ENCODE peak calls at places on chromosomes 12 and 14, in six cellular contexts. X is A549, Z is omental fat pad, L is psoas muscle, O is fibroblast of mammary gland, B is Calu3. V is an unnamed sample.

GRCh38 chr12:12249216-12250050 is 17.4 kb downstream of the LRP6 start:
- DNase-seq in Z (no peak), O (no peak), L (no peak), X (no peak), B (no peak), V (no peak)

GRCh38 chr12:42130670-42131402 is 13.8 kb downstream of the GXYLT1 start:
- DNase-seq in X (no peak), L (peak), O (peak), B (no peak), Z (no peak), V (no peak)

GRCh38 chr12:79409562-79409961 is 281.2 kb downstream of the PAWR start:
- DNase-seq in Z (no peak), O (peak), B (no peak), L (no peak), X (no peak), V (no peak)

GRCh38 chr12:51049525-51049924 is 1.4 kb downstream of the LETMD1 start:
- DNase-seq in B (no peak), O (no peak), L (no peak), Z (no peak), X (no peak), V (no peak)

GRCh38 chr14:51507556-51508511 is 143.9 kb upstream of the FRMD6 start:
- DNase-seq in O (peak), X (no peak), Z (no peak), B (no peak), L (peak), V (no peak)

GRCh38 chr12:29961231-29961630 is 177.5 kb upstream of the TMTC1 start:
- DNase-seq in O (peak), Z (no peak), X (no peak), L (no peak), B (no peak), V (no peak)

GRCh38 chr12:897386-897785 is 52.1 kb downstream of the RAD52 start:
- DNase-seq in O (no peak), L (no peak), B (no peak), X (no peak), Z (no peak), V (no peak)

GRCh38 chr12:132398386-132398991 is 69.1 kb upstream of the GALNT9 start:
- DNase-seq in X (no peak), L (peak), Z (no peak), B (no peak), O (no peak), V (no peak)

GRCh38 chr12:50764116-50764860 is 387 bp downstream of the ATF1 start:
- DNase-seq in Z (peak), O (peak), B (peak), L (peak), X (peak), V (peak)

GRCh38 chr14:103533137-103533998 is 4.4 kb downstream of the TRMT61A start:
- DNase-seq in X (no peak), B (no peak), L (no peak), Z (no peak), O (no peak), V (no peak)

GRCh38 chr12:50246873-50247612 is 36.3 kb downstream of the LIMA1 start:
- DNase-seq in L (peak), O (peak), B (peak), Z (peak), X (peak), V (no peak)

GRCh38 chr12:77062846-77063461 is 2.4 kb downstream of the E2F7 start:
- DNase-seq in O (no peak), B (peak), X (no peak), L (no peak), Z (no peak), V (no peak)

GRCh38 chr14:54776361-54777001 is 126.1 kb downstream of the GCH1 start:
- DNase-seq in Z (no peak), O (peak), B (peak), L (peak), X (no peak), V (peak)

GRCh38 chr14:91415794-91416743 is 1.6 kb downstream of the CCDC88C start:
- DNase-seq in O (no peak), L (no peak), B (no peak), X (no peak), Z (no peak), V (peak)

GRCh38 chr12:126030573-126030972 is 965.3 kb downstream of the AACS start:
- DNase-seq in L (no peak), Z (no peak), O (no peak), X (no peak), B (no peak), V (no peak)

GRCh38 chr12:130013771-130014484 is 110.1 kb upstream of the TMEM132D start:
- DNase-seq in Z (no peak), B (peak), O (peak), X (peak), L (no peak), V (peak)

GRCh38 chr14:72913809-72914208 is 12.5 kb upstream of the DCAF4 start:
- DNase-seq in O (no peak), B (no peak), X (no peak), Z (no peak), L (no peak), V (no peak)

GRCh38 chr12:108565976-108566375 is 3.6 kb downstream of the ISCU start:
- DNase-seq in L (peak), Z (peak), O (peak), B (peak), X (peak), V (no peak)

GRCh38 chr12:25249951-25250738 is 584 bp downstream of the KRAS start:
- DNase-seq in L (peak), O (peak), X (peak), Z (no peak), B (peak), V (peak)

GRCh38 chr12:30795660-30796507 is 41.1 kb upstream of the CAPRIN2 start:
- DNase-seq in X (peak), Z (peak), O (peak), B (peak), L (peak), V (peak)

GRCh38 chr12:108855284-108856169 is 1.9 kb downstream of the SSH1 start:
- DNase-seq in X (no peak), Z (no peak), L (no peak), O (peak), B (no peak), V (no peak)

GRCh38 chr14:61950340-61950739 is 188.1 kb downstream of the SNAPC1 start:
- DNase-seq in B (no peak), X (no peak), Z (no peak), L (no peak), O (no peak), V (no peak)

GRCh38 chr12:95118138-95118787 is 44.8 kb upstream of the NR2C1 start:
- DNase-seq in O (peak), X (peak), L (no peak), Z (no peak), B (peak), V (no peak)

GRCh38 chr12:124295431-124296058 is 652 bp downstream of the RFLNA start:
- DNase-seq in B (no peak), Z (no peak), O (no peak), L (peak), X (no peak), V (no peak)

GRCh38 chr12:120497524-120498150 is 1.7 kb downstream of the DYNLL1 start:
- DNase-seq in Z (no peak), X (no peak), L (no peak), B (no peak), O (peak), V (no peak)

GRCh38 chr12:100460702-100461101 is 13.0 kb upstream of the NR1H4 start:
- DNase-seq in O (no peak), X (no peak), B (no peak), L (no peak), Z (no peak), V (no peak)

GRCh38 chr12:48998497-48999353 is 450 bp downstream of the DDN start:
- DNase-seq in L (no peak), Z (no peak), O (peak), X (peak), B (peak), V (no peak)

GRCh38 chr12:92968201-92968813 is 39.2 kb upstream of the EEA1 start:
- DNase-seq in L (no peak), Z (no peak), B (no peak), X (no peak), O (peak), V (no peak)

GRCh38 chr12:63844391-63845341 is at the start of gene SRGAP1:
- DNase-seq in X (peak), Z (peak), L (peak), B (peak), O (peak), V (no peak)
- TF ChIP-seq CTCF in X (no peak), Z (no peak), L (no peak), B (no peak), O (peak), V (no peak)

GRCh38 chr12:112930350-112930749 is 7.9 kb upstream of the OAS3 start:
- DNase-seq in Z (no peak), O (no peak), X (no peak), B (no peak), L (no peak), V (no peak)

GRCh38 chr12:112927475-112927874 is 10.8 kb upstream of the OAS3 start:
- DNase-seq in X (no peak), O (no peak), B (no peak), Z (no peak), L (no peak), V (no peak)

GRCh38 chr12:112927925-112928324 is 10.3 kb upstream of the OAS3 start:
- DNase-seq in L (no peak), O (no peak), Z (no peak), X (no peak), B (no peak), V (no peak)

GRCh38 chr12:112929715-112930114 is 8.6 kb upstream of the OAS3 start:
- DNase-seq in X (no peak), L (no peak), O (no peak), B (no peak), Z (no peak), V (no peak)

DNA sequence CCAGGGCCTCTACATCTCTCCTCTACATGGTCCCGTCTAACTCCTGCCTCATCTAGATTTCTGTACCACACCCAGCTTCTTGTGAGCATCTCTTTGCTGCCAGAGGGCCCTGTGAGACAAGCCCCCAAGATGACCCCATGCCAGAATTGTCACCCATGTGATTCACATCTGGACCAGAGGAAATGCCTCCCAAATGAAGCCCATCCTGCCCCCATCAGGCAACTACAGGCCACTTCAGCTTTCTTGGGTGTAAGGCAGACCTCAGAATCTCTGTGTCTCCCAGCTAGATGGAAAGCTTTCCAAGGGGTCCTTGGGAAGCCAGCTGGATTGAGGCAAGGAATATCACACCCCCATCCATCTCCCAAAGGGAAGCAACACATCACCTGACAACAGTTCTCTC is 9.3 kb upstream of the OAS3 start:
- DNase-seq in O (no peak), B (no peak), L (no peak), Z (no peak), X (no peak), V (no peak)
- TF ChIP-seq CTCF in O (no peak), B (no peak), L (no peak), Z (no peak), X (no peak), V (no peak)

GRCh38 chr12:71640316-71640715 is 23.3 kb downstream of the ZFC3H1 start:
- DNase-seq in Z (no peak), X (no peak), L (no peak), B (no peak), O (no peak), V (no peak)

GRCh38 chr12:71636704-71637115 is 26.9 kb downstream of the ZFC3H1 start:
- DNase-seq in X (peak), L (no peak), O (peak), B (peak), Z (no peak), V (no peak)

GRCh38 chr12:71641390-71641789 is 22.3 kb downstream of the ZFC3H1 start:
- DNase-seq in O (no peak), B (no peak), X (no peak), Z (no peak), L (no peak), V (no peak)

GRCh38 chr12:71638499-71638898 is 25.1 kb downstream of the ZFC3H1 start:
- DNase-seq in O (no peak), X (no peak), Z (no peak), B (no peak), L (no peak), V (no peak)

DNA sequence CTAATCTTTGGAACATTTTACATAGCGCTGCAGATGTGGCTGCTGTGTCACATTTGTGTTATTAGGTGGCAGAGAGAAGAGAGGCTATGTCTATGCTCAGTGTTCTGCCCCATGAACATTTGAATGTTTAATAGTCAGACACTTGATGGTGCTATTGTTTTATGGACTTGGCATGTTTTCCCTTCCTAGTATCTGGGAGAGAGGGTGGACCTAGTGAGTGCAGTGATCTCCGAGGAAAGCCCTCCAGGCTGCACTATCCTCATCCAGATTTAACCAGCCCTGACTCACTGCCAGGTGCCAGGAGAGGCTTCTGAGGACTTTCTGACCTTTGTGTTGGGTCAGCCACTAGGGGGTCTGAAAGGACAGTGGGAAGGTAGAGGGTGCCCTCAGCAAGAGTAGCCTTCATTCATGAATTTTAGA is 24.3 kb downstream of the ZFC3H1 start:
- DNase-seq in X (peak), L (no peak), O (no peak), Z (no peak), B (no peak), V (no peak)
- TF ChIP-seq CTCF in X (peak), L (no peak), O (peak), Z (no peak), B (peak), V (no peak)

GRCh38 chr12:102880783-102881182 is 36.3 kb downstream of the PAH start:
- DNase-seq in O (no peak), X (no peak), L (no peak), Z (no peak), B (no peak), V (no peak)

GRCh38 chr12:102874819-102875218 is 42.2 kb downstream of the PAH start:
- DNase-seq in Z (no peak), B (no peak), L (no peak), X (no peak), O (no peak), V (no peak)

GRCh38 chr12:102879144-102879763 is 37.8 kb downstream of the PAH start:
- DNase-seq in Z (no peak), O (peak), B (peak), X (peak), L (peak), V (no peak)

GRCh38 chr12:102873077-102873476 is 44.0 kb downstream of the PAH start:
- DNase-seq in B (no peak), L (no peak), O (no peak), Z (no peak), X (no peak), V (no peak)

DNA sequence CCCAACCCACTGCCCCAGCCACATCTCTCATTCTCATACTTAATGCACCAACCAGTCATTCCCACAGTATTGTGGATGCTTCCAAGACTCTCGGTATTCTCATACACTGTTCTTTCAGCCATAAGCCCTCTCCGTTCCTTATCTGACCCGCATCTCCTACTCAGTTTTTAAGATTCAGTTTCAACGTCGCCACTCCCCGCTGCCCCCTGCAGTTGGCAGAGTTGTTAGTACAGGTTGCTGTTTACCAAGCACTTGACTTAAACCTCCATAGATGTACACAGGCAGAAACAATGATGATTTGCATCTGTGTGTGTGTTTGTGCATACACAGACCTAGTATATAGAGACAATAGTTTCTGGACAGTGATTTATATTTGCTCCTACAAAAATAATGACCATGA is 40.2 kb downstream of the PAH start:
- DNase-seq in B (no peak), O (no peak), X (peak), L (no peak), Z (no peak), V (no peak)
- TF ChIP-seq CTCF in B (no peak), O (no peak), X (no peak), L (no peak), Z (no peak), V (no peak)

GRCh38 chr14:81931828-81932227 is 398.2 kb upstream of the SEL1L start:
- DNase-seq in Z (no peak), B (no peak), L (no peak), X (no peak), O (no peak), V (no peak)

DNA sequence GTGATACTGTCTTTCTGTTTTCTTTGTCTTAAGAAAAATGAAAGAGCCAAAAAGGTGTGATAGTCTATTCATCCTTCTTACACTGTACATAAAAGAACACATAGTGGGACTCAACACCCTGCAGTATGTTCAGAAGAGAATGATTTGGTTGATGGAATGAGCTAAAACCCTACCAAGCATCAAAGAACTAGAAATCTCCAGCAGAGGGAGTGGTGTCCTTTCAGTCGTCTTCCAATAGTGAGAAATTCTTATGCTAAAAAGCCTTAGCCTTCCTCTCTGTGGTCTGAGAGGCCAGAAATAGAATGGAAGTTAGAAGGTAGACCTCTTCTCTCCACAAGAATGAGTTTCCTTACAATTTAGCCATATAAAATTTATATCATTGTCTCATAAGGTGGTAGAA is 393.4 kb upstream of the SEL1L start:
- DNase-seq in L (no peak), Z (no peak), O (no peak), B (no peak), X (no peak), V (no peak)
- TF ChIP-seq CTCF in L (no peak), Z (no peak), O (no peak), B (no peak), X (no peak), V (no peak)

DNA sequence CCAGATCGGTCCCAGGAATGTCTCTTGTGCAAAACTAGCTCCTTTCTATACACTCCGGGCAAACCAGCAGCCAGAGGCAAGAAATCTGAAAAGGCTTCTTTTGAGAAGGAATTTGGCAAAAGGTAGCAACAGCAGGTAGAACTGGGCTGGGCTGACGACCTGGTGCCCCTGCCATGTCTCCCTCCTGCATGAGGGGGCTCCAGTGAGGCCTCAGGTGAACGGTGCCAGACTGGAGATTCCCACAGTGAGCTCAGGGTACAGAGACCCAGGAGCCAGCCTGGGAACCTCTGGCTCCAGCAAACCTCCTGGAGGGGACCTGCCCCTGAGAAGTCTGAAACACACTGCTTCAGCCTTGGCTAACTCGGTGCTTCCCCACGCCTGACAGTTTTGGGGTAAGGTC is 10.8 kb downstream of the ITPK1 start:
- DNase-seq in X (no peak), O (no peak), B (no peak), L (no peak), Z (no peak), V (no peak)
- TF ChIP-seq CTCF in X (no peak), O (no peak), B (no peak), L (no peak), Z (no peak), V (no peak)

DNA sequence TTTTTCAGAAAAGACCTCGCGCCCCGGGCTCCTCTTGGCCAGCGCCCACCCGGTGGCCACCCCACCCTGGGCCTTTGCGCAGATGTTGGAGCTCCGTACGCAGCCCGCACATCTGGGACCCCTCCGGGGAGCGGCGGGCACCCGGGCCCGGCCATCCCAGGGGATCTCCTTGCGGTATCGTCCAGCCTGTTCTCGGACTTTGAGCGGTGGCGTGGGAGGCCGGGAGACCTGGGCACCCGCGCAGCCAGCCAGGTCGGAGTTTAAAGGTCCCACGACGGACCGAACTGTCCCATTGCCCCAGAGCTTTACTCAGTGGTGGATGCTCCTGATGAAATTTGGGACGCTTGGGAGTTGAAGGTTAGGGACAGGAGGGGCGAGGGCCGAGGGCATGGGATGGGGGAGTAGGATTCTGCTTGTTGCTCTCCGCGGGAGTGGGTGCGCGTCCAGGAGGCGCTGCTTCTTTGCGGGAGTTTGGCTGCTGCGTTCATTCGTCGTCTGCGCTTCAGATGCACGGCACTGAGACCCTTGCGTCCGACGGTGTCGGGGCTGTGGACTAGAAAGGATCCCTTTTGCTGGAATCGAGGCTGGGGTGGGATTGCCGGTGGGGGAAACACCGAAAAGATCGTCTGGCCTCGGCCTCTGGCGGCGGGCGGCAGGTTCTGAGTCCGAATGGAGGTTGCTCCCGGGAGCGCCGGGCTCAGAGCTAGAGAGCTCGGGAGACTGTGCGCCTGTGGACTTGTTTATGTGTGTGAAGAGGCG is 1.4 kb downstream of the NTF3 start:
- DNase-seq in X (no peak), O (no peak), B (no peak), Z (no peak), L (no peak), V (no peak)
- TF ChIP-seq CTCF in X (no peak), O (no peak), B (no peak), Z (no peak), L (no peak), V (no peak)